ENCODE peak calls at places on chromosomes 5 and 9, in five cellular contexts. L is HT1080, X is neural crest cell, T is ovary, A is GM18507. N is an unnamed sample.

GRCh38 chr5:145536133-145536532 is 299.0 kb downstream of the PRELID2 start:
- DNase-seq in A (no peak), X (no peak), T (no peak), L (no peak), N (no peak)

GRCh38 chr9:137286980-137287383 is 9.5 kb downstream of the TOR4A start:
- DNase-seq in X (no peak), T (peak), A (no peak), L (peak), N (peak)

GRCh38 chr5:75023368-75024159 is 28.8 kb downstream of the GCNT4 start:
- DNase-seq in A (no peak), L (peak), T (no peak), X (no peak), N (no peak)

GRCh38 chr5:109743770-109744212 is 54.1 kb downstream of the MAN2A1 start:
- DNase-seq in L (peak), A (no peak), T (no peak), X (no peak), N (no peak)

GRCh38 chr5:124773291-124774001 is 27.0 kb upstream of the ZNF608 start:
- DNase-seq in A (no peak), X (peak), L (no peak), T (no peak), N (no peak)

GRCh38 chr5:53825016-53825415 is 264.6 kb downstream of the NDUFS4 start:
- DNase-seq in L (no peak), X (no peak), A (no peak), T (no peak), N (no peak)

GRCh38 chr9:6006968-6007769 is 8.3 kb downstream of the RANBP6 start:
- DNase-seq in T (peak), L (peak), A (peak), X (peak), N (peak)

GRCh38 chr9:104256031-104256709 is 162.1 kb downstream of the SMC2 start:
- DNase-seq in L (peak), A (no peak), X (no peak), T (no peak), N (no peak)

GRCh38 chr9:107982735-107983134 is 493.2 kb upstream of the KLF4 start:
- DNase-seq in L (no peak), A (no peak), X (no peak), T (no peak), N (no peak)